ENCODE peak calls at places on chromosomes 3 and 15, in eight cellular contexts. Q is activated naive CD8-positive, alpha-beta T cell treated with anti-CD3 and anti-CD28 coated beads, Interleukin-2, amount 50 U/mL, for 24 hours; J is left lung; P is NCI-H2081; C is stimulated activated CD4-positive, alpha-beta T cell treated with anti-CD3 and anti-CD28 coated beads, Interleukin-4, amount 100 ng/mL, for 4 hours; T is iris pigment epithelial cell; G is glutamatergic neuron; O is dorsolateral prefrontal cortex. D is an unnamed sample.

GRCh38 chr3:121661376-121661775 is 673 bp upstream of the HCLS1 start:
- DNase-seq in Q (no peak), J (no peak), P (no peak), C (no peak), T (no peak), G (no peak), O (no peak), D (no peak)

GRCh38 chr15:85527907-85528306 is 147.5 kb downstream of the AKAP13 start:
- DNase-seq in Q (no peak), J (peak), P (no peak), C (no peak), T (peak), G (no peak), O (no peak), D (peak)

GRCh38 chr15:73240864-73241499 is 127.8 kb downstream of the HCN4 start:
- DNase-seq in Q (peak), J (no peak), P (peak), C (peak), T (peak), G (peak), O (peak), D (no peak)

GRCh38 chr15:69311319-69311721 is 12.6 kb downstream of the PAQR5 start:
- DNase-seq in Q (no peak), J (no peak), P (no peak), C (no peak), T (peak), G (no peak), O (no peak), D (no peak)

GRCh38 chr3:195905970-195906864 is 2.1 kb downstream of the TNK2 start:
- DNase-seq in Q (no peak), J (no peak), P (no peak), C (no peak), T (peak), G (no peak), O (no peak), D (no peak)

GRCh38 chr3:23629181-23629893 is 176.4 kb upstream of the UBE2E1 start:
- DNase-seq in Q (no peak), J (no peak), P (no peak), C (no peak), T (peak), G (no peak), O (no peak), D (no peak)

GRCh38 chr15:99135194-99135593 is 30.3 kb downstream of the SYNM start:
- DNase-seq in Q (no peak), J (no peak), P (no peak), C (no peak), T (peak), G (no peak), O (no peak), D (no peak)

GRCh38 chr3:194265505-194265892 is 85.6 kb downstream of the CPN2 start:
- DNase-seq in Q (no peak), J (peak), P (no peak), C (no peak), T (peak), G (peak), O (peak), D (peak)

GRCh38 chr3:98035208-98035607 is at the start of gene GABRR3:
- DNase-seq in Q (no peak), J (no peak), P (no peak), C (no peak), T (no peak), G (no peak), O (no peak), D (no peak)

GRCh38 chr3:43405888-43406636 is 119.7 kb downstream of the SNRK start:
- DNase-seq in Q (no peak), J (no peak), P (no peak), C (no peak), T (peak), G (no peak), O (peak), D (no peak)

GRCh38 chr3:18297131-18297530 is 128.0 kb downstream of the SATB1 start:
- DNase-seq in Q (no peak), J (no peak), P (no peak), C (no peak), T (no peak), G (no peak), O (no peak), D (no peak)

GRCh38 chr15:77507911-77508310 is 87.2 kb downstream of the HMG20A start:
- DNase-seq in Q (no peak), J (no peak), P (no peak), C (no peak), T (peak), G (no peak), O (peak), D (no peak)

GRCh38 chr3:56048333-56048732 is 419.9 kb downstream of the ERC2 start:
- DNase-seq in Q (no peak), J (no peak), P (no peak), C (no peak), T (no peak), G (no peak), O (no peak), D (no peak)

GRCh38 chr3:11635671-11636371 is 7.9 kb downstream of the VGLL4 start:
- DNase-seq in Q (no peak), J (no peak), P (no peak), C (no peak), T (no peak), G (no peak), O (no peak), D (no peak)

GRCh38 chr15:56963719-56964118 is 45.3 kb downstream of the TCF12 start:
- DNase-seq in Q (no peak), J (no peak), P (no peak), C (no peak), T (no peak), G (no peak), O (no peak), D (no peak)

GRCh38 chr3:129608087-129608935 is 1.8 kb upstream of the PLXND1 start:
- DNase-seq in Q (no peak), J (no peak), P (peak), C (no peak), T (peak), G (no peak), O (peak), D (no peak)

GRCh38 chr15:39202641-39203040 is 378.2 kb upstream of the THBS1 start:
- DNase-seq in Q (no peak), J (no peak), P (no peak), C (no peak), T (peak), G (no peak), O (no peak), D (no peak)